ENCODE peak calls at places on chromosome 18, in five cellular contexts. G is A549, N is IMR-90, W is NB4, R is left ventricle myocardium inferior. L is an unnamed sample.
A peak's percentile ranks its signal among the peaks of the same experiment; 100 is the strongest.

GRCh38 chr18:46424898-46425297 is 232.1 kb downstream of the LOXHD1 start:
- DNase-seq in R (no peak), G (no peak), N (no peak), W (no peak), L (no peak)

GRCh38 chr18:7872569-7872968 is 305.5 kb downstream of the PTPRM start:
- DNase-seq in R (no peak), N (peak; percentile 62), W (no peak), G (peak; percentile 49), L (no peak)

GRCh38 chr18:59848002-59848401 is 51.8 kb upstream of the PMAIP1 start:
- DNase-seq in R (no peak), G (no peak), N (no peak), W (no peak), L (no peak)

GRCh38 chr18:53947092-53947640 is 277.3 kb downstream of the MBD2 start:
- DNase-seq in W (no peak), R (no peak), G (no peak), N (no peak), L (no peak)

GRCh38 chr18:64017870-64018269 is 48.0 kb downstream of the SERPINB8 start:
- DNase-seq in N (peak; percentile 13), R (no peak), G (peak; percentile 10), W (peak; percentile 44), L (no peak)

GRCh38 chr18:39732918-39733317 is 2167.3 kb upstream of the CELF4 start:
- DNase-seq in W (no peak), G (no peak), R (no peak), N (no peak), L (no peak)

GRCh38 chr18:36322734-36323133 is 25.2 kb downstream of the FHOD3 start:
- DNase-seq in W (no peak), G (no peak), N (no peak), R (no peak), L (no peak)

GRCh38 chr18:70337139-70337972 is 48.5 kb downstream of the SOCS6 start:
- DNase-seq in N (peak; percentile 92), W (peak; percentile 47), G (peak; percentile 59), R (no peak), L (no peak)

GRCh38 chr18:8607776-8608682 is 1.2 kb upstream of the RAB12 start:
- DNase-seq in R (no peak), G (no peak), W (no peak), N (peak; percentile 45), L (peak; percentile 57)

GRCh38 chr18:45353530-45353929 is 261.7 kb upstream of the SLC14A2 start:
- DNase-seq in N (no peak), G (peak; percentile 1), R (no peak), W (no peak), L (no peak)

GRCh38 chr18:63253428-63254372 is 65.9 kb downstream of the BCL2 start:
- DNase-seq in R (no peak), G (no peak), W (no peak), N (peak; percentile 44), L (no peak)

GRCh38 chr18:58004317-58004716 is 39.7 kb upstream of the NEDD4L start:
- DNase-seq in W (no peak), G (no peak), N (peak; percentile 81), R (no peak), L (no peak)

GRCh38 chr18:5066380-5066977 is 130.6 kb downstream of the AKAIN1 start:
- DNase-seq in G (no peak), N (no peak), W (peak; percentile 20), R (no peak), L (peak; percentile 28)

GRCh38 chr18:62128157-62128556 is 58.7 kb downstream of the PIGN start:
- DNase-seq in N (peak; percentile 61), W (no peak), G (no peak), R (no peak), L (no peak)

DNA sequence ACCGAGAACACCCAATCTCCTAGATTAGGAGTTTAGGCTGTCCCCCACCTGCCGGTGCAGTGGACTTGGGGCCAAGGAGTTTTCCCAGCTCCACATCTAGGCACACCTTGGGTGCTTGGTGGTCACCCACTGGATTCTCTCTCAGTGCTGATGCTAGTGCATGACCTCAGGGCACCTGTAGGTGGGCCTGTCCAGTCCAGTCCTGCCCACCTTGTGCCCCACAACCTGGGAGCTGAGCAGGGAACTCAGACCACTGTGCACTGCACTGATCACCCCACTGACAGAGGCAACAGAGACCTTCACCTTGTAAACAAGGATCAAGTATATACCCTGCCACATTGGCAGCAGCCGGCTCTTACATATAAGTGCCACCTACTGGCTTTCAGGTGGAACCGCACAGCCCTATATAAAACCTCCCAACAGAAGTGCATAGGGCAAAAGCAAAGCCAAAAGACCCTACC is 12.7 kb upstream of the CDH19 start:
- DNase-seq in R (no peak), N (no peak), W (peak; percentile 37), G (no peak), L (peak; percentile 20)
- TF ChIP-seq CTCF in R (no peak), N (no peak), W (peak; percentile 64), G (peak; percentile 13), L (no peak)

GRCh38 chr18:28735731-28736130 is 558.8 kb upstream of the CDH2 start:
- DNase-seq in R (no peak), N (peak; percentile 89), W (no peak), G (no peak), L (no peak)

GRCh38 chr18:28736951-28737350 is 560.0 kb upstream of the CDH2 start:
- DNase-seq in W (no peak), G (no peak), N (peak; percentile 14), R (no peak), L (no peak)

GRCh38 chr18:28740575-28740974 is 563.6 kb upstream of the CDH2 start:
- DNase-seq in G (no peak), R (no peak), W (no peak), N (no peak), L (no peak)

DNA sequence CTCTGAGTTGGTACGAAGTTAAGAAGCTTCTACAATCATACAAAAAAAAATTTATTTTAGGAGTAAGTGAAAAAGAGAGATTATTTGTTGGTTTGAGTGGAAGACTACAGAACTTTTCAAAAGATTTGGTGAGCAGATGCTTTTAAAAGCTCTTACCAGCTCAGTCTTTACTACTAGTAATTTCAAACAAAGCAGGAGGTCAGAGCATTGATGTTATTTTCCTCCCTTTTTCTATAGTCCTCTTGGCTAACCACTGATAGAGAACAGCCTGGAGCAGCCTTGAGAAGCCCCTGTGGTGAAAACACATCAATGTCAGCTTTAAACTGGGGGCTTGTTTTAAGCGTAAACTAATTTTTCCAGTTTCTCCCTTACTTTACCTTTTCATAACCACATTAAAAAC is 559.3 kb upstream of the CDH2 start:
- DNase-seq in W (no peak), G (no peak), R (no peak), N (no peak), L (no peak)
- TF ChIP-seq CTCF in W (no peak), G (no peak), R (no peak), N (no peak), L (no peak)

GRCh38 chr18:49734836-49735235 is 78.5 kb downstream of the ACAA2 start:
- DNase-seq in N (no peak), G (no peak), R (no peak), W (no peak), L (no peak)
- TF ChIP-seq CTCF in N (no peak), G (no peak), R (no peak), W (no peak), L (no peak)

GRCh38 chr18:52484977-52485376 is 145.0 kb downstream of the DCC start:
- DNase-seq in N (no peak), G (no peak), W (peak; percentile 7), R (no peak), L (no peak)
- TF ChIP-seq CTCF in N (no peak), G (no peak), W (no peak), R (no peak), L (no peak)

DNA sequence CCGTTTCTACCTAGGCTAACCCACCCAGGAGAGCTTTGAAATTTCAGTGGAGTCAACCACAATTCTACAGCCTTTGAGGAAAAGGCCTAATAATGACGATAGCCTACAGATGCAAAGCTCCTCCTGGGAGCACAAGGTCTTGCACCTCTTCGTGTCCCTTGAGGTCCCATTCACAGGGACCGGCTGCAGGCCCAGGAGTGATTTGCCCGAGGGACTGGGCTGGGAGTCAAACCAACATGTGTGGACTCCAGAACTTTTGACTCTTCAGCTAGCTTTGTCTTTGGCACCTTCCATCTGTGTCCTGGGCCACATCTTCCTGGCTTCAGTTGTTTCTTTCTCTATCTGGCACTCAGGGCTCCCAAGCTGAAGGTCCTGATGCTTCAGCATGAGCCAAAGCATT is 76.5 kb downstream of the SMAD7 start:
- DNase-seq in N (no peak), R (no peak), W (no peak), G (no peak), L (no peak)
- TF ChIP-seq CTCF in N (no peak), R (no peak), W (no peak), G (no peak), L (no peak)

DNA sequence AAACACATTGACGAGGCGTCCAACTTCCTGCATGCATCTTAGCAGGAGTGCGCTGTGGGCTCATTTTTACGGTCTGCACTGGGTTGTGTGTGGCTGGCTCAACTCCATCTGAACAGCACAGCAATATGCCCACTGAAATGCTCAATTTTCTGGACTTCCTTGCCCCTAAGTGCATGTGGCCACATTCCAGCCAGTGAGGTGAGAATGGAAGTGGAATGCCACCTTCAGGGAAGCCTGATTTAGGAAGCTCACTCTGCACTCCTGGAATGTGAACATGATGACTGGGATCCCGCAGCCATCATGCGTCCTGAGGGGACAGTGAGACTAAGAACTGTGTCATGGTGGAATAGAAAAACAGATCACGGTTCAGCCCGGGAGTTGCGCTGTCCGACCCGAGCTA is 76.2 kb downstream of the PSMG2 start:
- DNase-seq in W (peak; percentile 14), G (no peak), R (no peak), N (no peak), L (no peak)
- TF ChIP-seq CTCF in W (no peak), G (no peak), R (no peak), N (no peak), L (no peak)